ENCODE peak calls at places on chromosomes 4 and X, in seven cellular contexts. One of them, this sample, is unnamed.
A peak's percentile ranks its signal among the peaks of the same experiment; 100 is the strongest.

GRCh38 chr4:53055274-53055673 is 193.2 kb downstream of the RASL11B start:
- DNase-seq in activated T-helper 9 cell treated with anti-CD3 and anti-CD28 coated beads, Interleukin-2, amount 50 U/mL, for 16 hours: no peak
- DNase-seq in CD4-positive, alpha-beta T cell: no peak
- DNase-seq in left colon: no peak
- DNase-seq in NCI-H1092: peak; percentile 45
- DNase-seq in stimulated activated CD4-positive, alpha-beta T cell treated with anti-CD3 and anti-CD28 coated beads, TNF-alpha, amount 100 ng/mL, for 24 hours: no peak
- DNase-seq in esophagus muscularis mucosa: no peak
- DNase-seq in this sample: no peak

GRCh38 chr4:53654300-53654758 is 63.0 kb upstream of the LNX1 start:
- DNase-seq in left colon: no peak
- DNase-seq in activated T-helper 9 cell treated with anti-CD3 and anti-CD28 coated beads, Interleukin-2, amount 50 U/mL, for 16 hours: no peak
- DNase-seq in CD4-positive, alpha-beta T cell: no peak
- DNase-seq in NCI-H1092: peak; percentile 11
- DNase-seq in esophagus muscularis mucosa: no peak
- DNase-seq in stimulated activated CD4-positive, alpha-beta T cell treated with anti-CD3 and anti-CD28 coated beads, TNF-alpha, amount 100 ng/mL, for 24 hours: no peak
- DNase-seq in this sample: no peak

GRCh38 chr4:81211956-81212355 is 3.1 kb downstream of the PRKG2 start:
- DNase-seq in stimulated activated CD4-positive, alpha-beta T cell treated with anti-CD3 and anti-CD28 coated beads, TNF-alpha, amount 100 ng/mL, for 24 hours: no peak
- DNase-seq in esophagus muscularis mucosa: no peak
- DNase-seq in left colon: no peak
- DNase-seq in CD4-positive, alpha-beta T cell: no peak
- DNase-seq in activated T-helper 9 cell treated with anti-CD3 and anti-CD28 coated beads, Interleukin-2, amount 50 U/mL, for 16 hours: no peak
- DNase-seq in NCI-H1092: no peak
- DNase-seq in this sample: no peak

GRCh38 chrX:136759968-136760367 is 20.8 kb downstream of the ARHGEF6 start:
- DNase-seq in activated T-helper 9 cell treated with anti-CD3 and anti-CD28 coated beads, Interleukin-2, amount 50 U/mL, for 16 hours: no peak
- DNase-seq in esophagus muscularis mucosa: no peak
- DNase-seq in stimulated activated CD4-positive, alpha-beta T cell treated with anti-CD3 and anti-CD28 coated beads, TNF-alpha, amount 100 ng/mL, for 24 hours: no peak
- DNase-seq in CD4-positive, alpha-beta T cell: no peak
- DNase-seq in NCI-H1092: no peak
- DNase-seq in left colon: no peak
- DNase-seq in this sample: no peak

GRCh38 chr4:179880756-179881155 is 2362.4 kb upstream of the TENM3 start:
- DNase-seq in CD4-positive, alpha-beta T cell: no peak
- DNase-seq in esophagus muscularis mucosa: no peak
- DNase-seq in stimulated activated CD4-positive, alpha-beta T cell treated with anti-CD3 and anti-CD28 coated beads, TNF-alpha, amount 100 ng/mL, for 24 hours: no peak
- DNase-seq in left colon: no peak
- DNase-seq in NCI-H1092: no peak
- DNase-seq in activated T-helper 9 cell treated with anti-CD3 and anti-CD28 coated beads, Interleukin-2, amount 50 U/mL, for 16 hours: no peak
- DNase-seq in this sample: no peak

GRCh38 chr4:41331224-41331623 is 74.5 kb downstream of the UCHL1 start:
- DNase-seq in activated T-helper 9 cell treated with anti-CD3 and anti-CD28 coated beads, Interleukin-2, amount 50 U/mL, for 16 hours: no peak
- DNase-seq in CD4-positive, alpha-beta T cell: no peak
- DNase-seq in NCI-H1092: no peak
- DNase-seq in esophagus muscularis mucosa: no peak
- DNase-seq in stimulated activated CD4-positive, alpha-beta T cell treated with anti-CD3 and anti-CD28 coated beads, TNF-alpha, amount 100 ng/mL, for 24 hours: no peak
- DNase-seq in left colon: no peak
- DNase-seq in this sample: no peak

GRCh38 chr4:15410750-15411149 is 17.1 kb upstream of the C1QTNF7 start:
- DNase-seq in CD4-positive, alpha-beta T cell: no peak
- DNase-seq in stimulated activated CD4-positive, alpha-beta T cell treated with anti-CD3 and anti-CD28 coated beads, TNF-alpha, amount 100 ng/mL, for 24 hours: no peak
- DNase-seq in left colon: no peak
- DNase-seq in esophagus muscularis mucosa: no peak
- DNase-seq in activated T-helper 9 cell treated with anti-CD3 and anti-CD28 coated beads, Interleukin-2, amount 50 U/mL, for 16 hours: no peak
- DNase-seq in NCI-H1092: no peak
- DNase-seq in this sample: no peak

GRCh38 chrX:9530848-9531274 is 66.0 kb downstream of the TBL1X start:
- DNase-seq in NCI-H1092: peak; percentile 89
- DNase-seq in activated T-helper 9 cell treated with anti-CD3 and anti-CD28 coated beads, Interleukin-2, amount 50 U/mL, for 16 hours: peak; percentile 12
- DNase-seq in CD4-positive, alpha-beta T cell: peak; percentile 49
- DNase-seq in left colon: peak; percentile 60
- DNase-seq in stimulated activated CD4-positive, alpha-beta T cell treated with anti-CD3 and anti-CD28 coated beads, TNF-alpha, amount 100 ng/mL, for 24 hours: peak; percentile 8
- DNase-seq in esophagus muscularis mucosa: no peak
- DNase-seq in this sample: no peak

GRCh38 chrX:32673193-32673592 is 538.2 kb downstream of the DMD start:
- DNase-seq in left colon: no peak
- DNase-seq in CD4-positive, alpha-beta T cell: no peak
- DNase-seq in activated T-helper 9 cell treated with anti-CD3 and anti-CD28 coated beads, Interleukin-2, amount 50 U/mL, for 16 hours: no peak
- DNase-seq in stimulated activated CD4-positive, alpha-beta T cell treated with anti-CD3 and anti-CD28 coated beads, TNF-alpha, amount 100 ng/mL, for 24 hours: no peak
- DNase-seq in NCI-H1092: no peak
- DNase-seq in esophagus muscularis mucosa: no peak
- DNase-seq in this sample: no peak

GRCh38 chr4:140188975-140189374 is 35.0 kb upstream of the MAML3 start:
- DNase-seq in NCI-H1092: no peak
- DNase-seq in left colon: no peak
- DNase-seq in stimulated activated CD4-positive, alpha-beta T cell treated with anti-CD3 and anti-CD28 coated beads, TNF-alpha, amount 100 ng/mL, for 24 hours: no peak
- DNase-seq in esophagus muscularis mucosa: no peak
- DNase-seq in CD4-positive, alpha-beta T cell: no peak
- DNase-seq in activated T-helper 9 cell treated with anti-CD3 and anti-CD28 coated beads, Interleukin-2, amount 50 U/mL, for 16 hours: no peak
- DNase-seq in this sample: no peak

GRCh38 chr4:113637823-113638691 is 123.5 kb downstream of the CAMK2D start:
- DNase-seq in left colon: no peak
- DNase-seq in CD4-positive, alpha-beta T cell: no peak
- DNase-seq in NCI-H1092: no peak
- DNase-seq in stimulated activated CD4-positive, alpha-beta T cell treated with anti-CD3 and anti-CD28 coated beads, TNF-alpha, amount 100 ng/mL, for 24 hours: no peak
- DNase-seq in activated T-helper 9 cell treated with anti-CD3 and anti-CD28 coated beads, Interleukin-2, amount 50 U/mL, for 16 hours: no peak
- DNase-seq in esophagus muscularis mucosa: no peak
- DNase-seq in this sample: no peak

GRCh38 chr4:44651425-44651824 is at the start of gene YIPF7:
- DNase-seq in CD4-positive, alpha-beta T cell: no peak
- DNase-seq in left colon: no peak
- DNase-seq in esophagus muscularis mucosa: no peak
- DNase-seq in stimulated activated CD4-positive, alpha-beta T cell treated with anti-CD3 and anti-CD28 coated beads, TNF-alpha, amount 100 ng/mL, for 24 hours: no peak
- DNase-seq in NCI-H1092: no peak
- DNase-seq in activated T-helper 9 cell treated with anti-CD3 and anti-CD28 coated beads, Interleukin-2, amount 50 U/mL, for 16 hours: no peak
- DNase-seq in this sample: no peak

GRCh38 chrX:73839152-73839551 is 276.2 kb downstream of the CHIC1 start:
- DNase-seq in esophagus muscularis mucosa: no peak
- DNase-seq in left colon: no peak
- DNase-seq in activated T-helper 9 cell treated with anti-CD3 and anti-CD28 coated beads, Interleukin-2, amount 50 U/mL, for 16 hours: no peak
- DNase-seq in NCI-H1092: no peak
- DNase-seq in CD4-positive, alpha-beta T cell: no peak
- DNase-seq in stimulated activated CD4-positive, alpha-beta T cell treated with anti-CD3 and anti-CD28 coated beads, TNF-alpha, amount 100 ng/mL, for 24 hours: no peak
- DNase-seq in this sample: no peak

GRCh38 chrX:9164535-9165425 is 130.9 kb upstream of the FAM9B start:
- DNase-seq in activated T-helper 9 cell treated with anti-CD3 and anti-CD28 coated beads, Interleukin-2, amount 50 U/mL, for 16 hours: no peak
- DNase-seq in esophagus muscularis mucosa: no peak
- DNase-seq in CD4-positive, alpha-beta T cell: no peak
- DNase-seq in stimulated activated CD4-positive, alpha-beta T cell treated with anti-CD3 and anti-CD28 coated beads, TNF-alpha, amount 100 ng/mL, for 24 hours: no peak
- DNase-seq in NCI-H1092: no peak
- DNase-seq in left colon: no peak
- DNase-seq in this sample: no peak

GRCh38 chr4:90074322-90074886 is 52.8 kb upstream of the CCSER1 start:
- DNase-seq in activated T-helper 9 cell treated with anti-CD3 and anti-CD28 coated beads, Interleukin-2, amount 50 U/mL, for 16 hours: no peak
- DNase-seq in left colon: no peak
- DNase-seq in esophagus muscularis mucosa: no peak
- DNase-seq in NCI-H1092: no peak
- DNase-seq in CD4-positive, alpha-beta T cell: no peak
- DNase-seq in stimulated activated CD4-positive, alpha-beta T cell treated with anti-CD3 and anti-CD28 coated beads, TNF-alpha, amount 100 ng/mL, for 24 hours: no peak
- DNase-seq in this sample: no peak

GRCh38 chr4:53592686-53593641 is 1.7 kb upstream of the LNX1 start:
- DNase-seq in left colon: peak; percentile 70
- DNase-seq in esophagus muscularis mucosa: no peak
- DNase-seq in NCI-H1092: no peak
- DNase-seq in CD4-positive, alpha-beta T cell: no peak
- DNase-seq in activated T-helper 9 cell treated with anti-CD3 and anti-CD28 coated beads, Interleukin-2, amount 50 U/mL, for 16 hours: no peak
- DNase-seq in stimulated activated CD4-positive, alpha-beta T cell treated with anti-CD3 and anti-CD28 coated beads, TNF-alpha, amount 100 ng/mL, for 24 hours: no peak
- DNase-seq in this sample: no peak

GRCh38 chrX:153409414-153410101 is 1.7 kb upstream of the ZFP92 start:
- DNase-seq in esophagus muscularis mucosa: no peak
- DNase-seq in CD4-positive, alpha-beta T cell: no peak
- DNase-seq in stimulated activated CD4-positive, alpha-beta T cell treated with anti-CD3 and anti-CD28 coated beads, TNF-alpha, amount 100 ng/mL, for 24 hours: no peak
- DNase-seq in NCI-H1092: no peak
- DNase-seq in activated T-helper 9 cell treated with anti-CD3 and anti-CD28 coated beads, Interleukin-2, amount 50 U/mL, for 16 hours: no peak
- DNase-seq in left colon: no peak
- DNase-seq in this sample: no peak

GRCh38 chrX:116961872-116962582 is 499.3 kb upstream of the CT83 start:
- DNase-seq in left colon: no peak
- DNase-seq in esophagus muscularis mucosa: no peak
- DNase-seq in stimulated activated CD4-positive, alpha-beta T cell treated with anti-CD3 and anti-CD28 coated beads, TNF-alpha, amount 100 ng/mL, for 24 hours: no peak
- DNase-seq in activated T-helper 9 cell treated with anti-CD3 and anti-CD28 coated beads, Interleukin-2, amount 50 U/mL, for 16 hours: no peak
- DNase-seq in NCI-H1092: no peak
- DNase-seq in CD4-positive, alpha-beta T cell: no peak
- DNase-seq in this sample: no peak

GRCh38 chr4:30753316-30753715 is 33.1 kb downstream of the PCDH7 start:
- DNase-seq in esophagus muscularis mucosa: no peak
- DNase-seq in left colon: no peak
- DNase-seq in NCI-H1092: no peak
- DNase-seq in activated T-helper 9 cell treated with anti-CD3 and anti-CD28 coated beads, Interleukin-2, amount 50 U/mL, for 16 hours: no peak
- DNase-seq in CD4-positive, alpha-beta T cell: no peak
- DNase-seq in stimulated activated CD4-positive, alpha-beta T cell treated with anti-CD3 and anti-CD28 coated beads, TNF-alpha, amount 100 ng/mL, for 24 hours: no peak
- DNase-seq in this sample: no peak

GRCh38 chrX:53074987-53075386 is 7.2 kb upstream of the TSPYL2 start:
- DNase-seq in NCI-H1092: no peak
- DNase-seq in activated T-helper 9 cell treated with anti-CD3 and anti-CD28 coated beads, Interleukin-2, amount 50 U/mL, for 16 hours: no peak
- DNase-seq in CD4-positive, alpha-beta T cell: no peak
- DNase-seq in esophagus muscularis mucosa: no peak
- DNase-seq in left colon: no peak
- DNase-seq in stimulated activated CD4-positive, alpha-beta T cell treated with anti-CD3 and anti-CD28 coated beads, TNF-alpha, amount 100 ng/mL, for 24 hours: no peak
- DNase-seq in this sample: no peak